ENCODE peak calls at places on chromosomes 12 and 14, in ten cellular contexts. F is lower lobe of right lung; P is endothelial cell; W is PC-3; O is GM12878; X is A673; H is AG10803; J is fibroblast of the aortic adventitia; N is kidney epithelial cell; M is CD8-positive, alpha-beta T cell. A is an unnamed sample.

GRCh38 chr12:120972870-120973543 is 5.3 kb upstream of the HNF1A start:
- DNase-seq in X (no peak), N (peak; percentile 82), W (no peak), P (no peak), M (no peak), O (no peak), F (peak; percentile 58), H (no peak), J (no peak), A (no peak)

GRCh38 chr14:81625343-81625742 is 91.7 kb upstream of the SEL1L start:
- DNase-seq in F (no peak), J (no peak), W (peak; percentile 55), P (no peak), M (no peak), N (peak; percentile 4), X (peak; percentile 49), O (no peak), H (peak; percentile 1), A (peak; percentile 20)

GRCh38 chr12:121378736-121379135 is 21.2 kb upstream of the RNF34 start:
- DNase-seq in M (no peak), N (no peak), W (no peak), X (no peak), J (no peak), F (no peak), O (no peak), P (no peak), H (no peak), A (no peak)

GRCh38 chr12:118166946-118167345 is 31.0 kb downstream of the PEBP1 start:
- DNase-seq in J (no peak), N (no peak), F (no peak), W (no peak), M (no peak), P (no peak), H (no peak), O (peak; percentile 87), X (no peak), A (no peak)

GRCh38 chr14:32366256-32366655 is 37.2 kb downstream of the AKAP6 start:
- DNase-seq in W (peak; percentile 4), X (peak; percentile 18), M (no peak), J (peak; percentile 67), N (no peak), F (no peak), P (no peak), H (peak; percentile 40), O (no peak), A (peak; percentile 80)

GRCh38 chr12:125193798-125194562 is 128.7 kb downstream of the AACS start:
- DNase-seq in P (no peak), N (no peak), J (peak; percentile 48), X (peak; percentile 29), F (no peak), W (peak; percentile 48), H (no peak), M (no peak), O (no peak), A (peak; percentile 55)

GRCh38 chr12:31363416-31363809 is 37.5 kb upstream of the SINHCAF start:
- DNase-seq in F (no peak), H (no peak), N (no peak), M (no peak), O (no peak), X (no peak), W (no peak), P (no peak), J (no peak), A (no peak)

GRCh38 chr12:41936333-41936732 is 208.3 kb downstream of the GXYLT1 start:
- DNase-seq in F (no peak), N (no peak), X (no peak), P (no peak), H (no peak), O (no peak), W (no peak), M (no peak), J (no peak), A (no peak)

GRCh38 chr12:110077769-110078168 is 29.4 kb upstream of the C12orf76 start:
- DNase-seq in H (no peak), J (no peak), P (no peak), O (no peak), M (no peak), N (no peak), W (no peak), F (no peak), X (no peak), A (no peak)

GRCh38 chr14:78638926-78639325 is 468.8 kb downstream of the NRXN3 start:
- DNase-seq in H (no peak), P (no peak), J (no peak), M (no peak), X (no peak), F (no peak), W (no peak), N (no peak), O (no peak), A (no peak)

GRCh38 chr14:91244501-91244901 is at the start of gene GPR68:
- DNase-seq in X (no peak), W (no peak), F (no peak), P (no peak), O (no peak), M (peak; percentile 38), N (no peak), H (peak; percentile 84), J (peak; percentile 78), A (peak; percentile 50)

GRCh38 chr12:112126000-112126431 is 656 bp downstream of the TRAFD1 start:
- DNase-seq in O (no peak), F (no peak), M (no peak), W (no peak), J (no peak), N (no peak), P (no peak), H (no peak), X (no peak), A (no peak)

GRCh38 chr12:97476255-97476654 is 13.7 kb downstream of the RMST start:
- DNase-seq in H (no peak), M (no peak), J (no peak), N (no peak), X (no peak), O (no peak), F (no peak), W (no peak), P (no peak), A (no peak)

DNA sequence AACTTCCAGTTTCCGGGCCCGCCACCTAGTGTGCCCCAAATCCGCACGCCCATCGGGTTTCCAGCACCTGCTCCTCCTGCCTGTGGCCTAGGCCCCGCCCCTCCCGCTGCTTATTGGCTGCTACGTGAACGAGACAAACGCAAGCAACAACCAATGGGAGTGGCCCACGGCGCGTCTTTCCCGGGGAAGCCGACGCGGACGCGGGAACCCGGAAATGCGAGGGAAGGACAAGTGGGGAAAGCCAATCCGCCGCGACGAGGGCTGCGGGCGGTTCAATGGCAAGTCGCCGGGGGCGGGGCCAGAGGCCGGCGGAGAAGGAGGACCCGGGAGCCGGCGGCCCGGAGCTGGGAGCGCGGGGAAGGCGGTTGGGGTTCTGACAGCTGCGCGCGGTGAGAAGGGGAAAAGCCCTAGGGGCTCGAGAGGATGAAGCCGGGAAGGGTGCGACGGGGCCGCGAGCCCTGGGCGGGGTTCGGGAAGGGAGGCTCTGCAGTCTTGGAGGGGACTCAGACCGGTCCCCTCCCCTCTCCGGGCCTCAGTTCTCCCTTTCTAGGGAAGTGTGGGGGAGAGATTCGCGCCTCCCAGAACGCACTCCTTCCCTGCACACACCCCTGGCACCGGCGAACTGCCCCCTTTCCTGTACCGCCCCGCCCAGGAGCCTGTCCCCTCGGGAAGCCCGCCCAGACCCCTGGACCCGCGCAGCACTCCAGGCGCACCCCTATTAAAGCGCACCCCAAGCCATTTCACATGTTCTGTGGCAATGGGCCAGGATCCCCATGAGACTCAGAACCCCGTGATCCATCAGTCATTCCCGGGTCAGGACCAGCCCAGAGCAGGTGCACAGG is at the start of gene FICD:
- DNase-seq in H (peak; percentile 97), X (peak; percentile 100), N (peak; percentile 94), O (peak; percentile 97), P (peak; percentile 99), J (peak; percentile 96), M (peak; percentile 100), F (peak; percentile 100), W (peak; percentile 99), A (peak; percentile 98)
- TF ChIP-seq CTCF in H (no peak), X (no peak), N (no peak), O (no peak), P (no peak), J (no peak), M (no peak), F (no peak), W (no peak), A (no peak)

DNA sequence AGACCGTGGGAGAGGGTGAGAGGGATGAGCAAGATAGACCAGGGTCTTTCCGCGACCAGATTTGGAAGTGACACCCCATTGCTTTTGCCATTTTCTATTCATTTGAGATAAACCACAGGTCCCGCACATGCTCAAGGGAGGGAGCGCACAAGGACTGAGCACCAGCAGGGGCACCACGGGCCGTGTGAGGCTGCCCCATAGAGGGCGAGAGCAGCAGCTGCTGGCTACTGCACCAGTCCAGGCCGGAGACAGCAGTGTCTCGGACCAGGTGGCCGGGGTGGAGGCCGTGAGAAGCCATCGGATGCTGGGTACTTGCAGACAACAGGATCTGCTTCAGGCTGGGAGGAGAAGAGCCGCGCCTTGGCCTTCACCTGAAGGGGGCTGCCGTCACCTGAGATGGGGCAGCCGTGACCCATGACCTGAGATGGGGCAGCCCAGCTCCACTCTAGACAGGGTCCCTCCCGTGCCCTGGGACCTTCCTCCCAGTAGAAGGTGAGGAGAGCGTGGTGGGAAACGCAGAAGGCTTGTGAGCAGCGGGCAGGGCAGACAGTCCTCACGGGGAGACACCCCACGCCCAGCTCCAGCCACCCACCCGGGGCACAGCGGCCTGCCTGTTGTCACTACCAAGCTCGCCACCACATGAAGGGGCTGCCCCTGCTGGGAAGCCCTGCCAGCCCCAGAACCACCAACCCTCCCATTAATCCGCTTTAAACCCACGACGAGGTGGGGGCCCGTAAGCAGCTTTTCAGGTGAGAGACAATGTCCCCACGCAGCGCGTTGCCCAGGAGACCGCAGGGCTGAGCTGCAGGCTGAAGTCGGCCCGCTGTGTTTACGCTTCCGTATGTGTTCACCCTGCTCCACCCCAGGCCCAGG is 61.7 kb upstream of the FBRSL1 start:
- DNase-seq in M (no peak), H (no peak), N (no peak), O (no peak), W (no peak), F (no peak), P (no peak), J (no peak), X (no peak), A (no peak)
- TF ChIP-seq CTCF in M (no peak), H (no peak), N (no peak), O (no peak), W (peak; percentile 22), F (no peak), P (no peak), J (no peak), X (no peak), A (no peak)

DNA sequence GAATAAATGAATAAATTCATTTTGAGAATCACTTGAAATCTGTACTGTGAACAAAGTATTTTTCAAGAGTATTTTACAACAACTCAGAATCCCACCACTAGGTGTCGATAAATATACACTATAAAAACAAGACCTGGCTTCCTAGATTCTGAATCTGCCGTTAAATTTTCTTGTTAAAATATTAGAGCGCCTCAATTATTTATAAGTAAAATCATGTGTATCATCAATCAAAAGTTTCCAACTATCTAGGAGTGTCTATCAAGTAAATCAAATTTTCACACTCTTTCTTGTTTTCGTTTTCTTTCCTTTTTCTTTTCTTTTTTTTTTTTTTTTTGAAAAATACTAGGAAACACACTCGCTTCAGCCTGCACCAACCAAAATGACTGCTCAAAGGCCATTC is 179.2 kb upstream of the DCN start:
- DNase-seq in F (no peak), O (no peak), N (peak; percentile 12), X (peak; percentile 61), J (peak; percentile 74), W (peak; percentile 73), M (no peak), H (peak; percentile 57), P (no peak), A (peak; percentile 68)
- TF ChIP-seq CTCF in F (peak; percentile 66), O (peak; percentile 32), N (peak; percentile 47), X (peak; percentile 69), J (peak; percentile 59), W (peak; percentile 73), M (peak; percentile 76), H (peak; percentile 72), P (peak; percentile 84), A (peak; percentile 53)

GRCh38 chr14:59004012-59004411 is 184.5 kb upstream of the DAAM1 start:
- DNase-seq in N (no peak), H (peak; percentile 30), X (peak; percentile 4), W (peak; percentile 30), J (peak; percentile 47), P (no peak), O (no peak), M (no peak), F (no peak), A (peak; percentile 39)
- TF ChIP-seq CTCF in N (no peak), H (peak; percentile 55), X (peak; percentile 37), W (peak; percentile 51), J (peak; percentile 53), P (no peak), O (no peak), M (no peak), F (no peak), A (peak; percentile 27)

A was measured in cardiac fibroblast.